ENCODE peak calls at places on chromosomes 5 and 9, in seven cellular contexts. M is AG09319, N is RWPE2, V is left lung, O is AG10803, R is endothelial cell, E is DND-41. B is an unnamed sample.
A peak's percentile ranks its signal among the peaks of the same experiment; 100 is the strongest.

GRCh38 chr5:173778152-173778782 is 109.9 kb upstream of the CPEB4 start:
- DNase-seq in M (no peak), N (no peak), V (peak; percentile 49), O (no peak), R (no peak), E (no peak), B (no peak)

GRCh38 chr5:95081500-95082355 is 203.2 kb downstream of the MCTP1 start:
- DNase-seq in M (peak; percentile 3), N (no peak), V (peak; percentile 81), O (peak; percentile 62), R (no peak), E (peak; percentile 78), B (no peak)

GRCh38 chr5:13553896-13554295 is 390.6 kb downstream of the DNAH5 start:
- DNase-seq in M (no peak), N (no peak), V (no peak), O (no peak), R (peak; percentile 62), E (peak; percentile 24), B (peak; percentile 38)

GRCh38 chr9:94888775-94889174 is 162.3 kb downstream of the AOPEP start:
- DNase-seq in M (no peak), N (no peak), V (no peak), O (no peak), R (no peak), E (no peak), B (no peak)

GRCh38 chr5:148425808-148426207 is 42.0 kb downstream of the FBXO38 start:
- DNase-seq in M (no peak), N (no peak), V (no peak), O (no peak), R (no peak), E (no peak), B (no peak)

GRCh38 chr5:9715891-9716335 is 85.8 kb upstream of the TAS2R1 start:
- DNase-seq in M (no peak), N (no peak), V (no peak), O (peak; percentile 69), R (no peak), E (no peak), B (no peak)

GRCh38 chr5:35212006-35212982 is 18.0 kb downstream of the PRLR start:
- DNase-seq in M (no peak), N (no peak), V (no peak), O (no peak), R (no peak), E (no peak), B (no peak)

GRCh38 chr5:123455095-123455494 is 31.9 kb upstream of the CEP120 start:
- DNase-seq in M (no peak), N (no peak), V (no peak), O (no peak), R (no peak), E (no peak), B (no peak)

GRCh38 chr9:114186091-114186792 is 30.9 kb downstream of the COL27A1 start:
- DNase-seq in M (no peak), N (no peak), V (no peak), O (no peak), R (no peak), E (no peak), B (no peak)

GRCh38 chr5:7391215-7391614 is 4.7 kb upstream of the ADCY2 start:
- DNase-seq in M (no peak), N (no peak), V (no peak), O (no peak), R (no peak), E (no peak), B (no peak)

GRCh38 chr5:759111-759741 is 25.3 kb downstream of the ZDHHC11B start:
- DNase-seq in M (no peak), N (peak; percentile 68), V (peak; percentile 87), O (peak; percentile 15), R (no peak), E (peak; percentile 20), B (no peak)

GRCh38 chr5:115419794-115420585 is 123.5 kb upstream of the CCDC112 start:
- DNase-seq in M (peak; percentile 73), N (peak; percentile 73), V (peak; percentile 40), O (peak; percentile 93), R (no peak), E (no peak), B (no peak)

GRCh38 chr5:21159526-21160059 is 1171.6 kb upstream of the CDH18 start:
- DNase-seq in M (no peak), N (no peak), V (no peak), O (no peak), R (no peak), E (no peak), B (no peak)

GRCh38 chr9:132733133-132733815 is 63.0 kb downstream of the GTF3C4 start:
- DNase-seq in M (no peak), N (no peak), V (no peak), O (peak; percentile 26), R (no peak), E (no peak), B (no peak)

GRCh38 chr5:92613546-92613945 is 967.5 kb downstream of the NR2F1-AS1 start:
- DNase-seq in M (no peak), N (no peak), V (no peak), O (no peak), R (no peak), E (no peak), B (no peak)

GRCh38 chr9:94802795-94803194 is 76.3 kb downstream of the AOPEP start:
- DNase-seq in M (no peak), N (no peak), V (no peak), O (peak; percentile 72), R (no peak), E (no peak), B (no peak)

GRCh38 chr5:44807269-44807668 is 1.5 kb upstream of the MRPS30 start:
- DNase-seq in M (no peak), N (no peak), V (no peak), O (no peak), R (no peak), E (no peak), B (no peak)

GRCh38 chr5:44809215-44809955 is 638 bp downstream of the MRPS30 start:
- DNase-seq in M (peak; percentile 5), N (peak; percentile 51), V (peak; percentile 60), O (peak; percentile 51), R (peak; percentile 33), E (peak; percentile 56), B (peak; percentile 6)

GRCh38 chr5:44809956-44810276 is 1.2 kb downstream of the MRPS30 start:
- DNase-seq in M (no peak), N (no peak), V (no peak), O (no peak), R (no peak), E (no peak), B (no peak)

DNA sequence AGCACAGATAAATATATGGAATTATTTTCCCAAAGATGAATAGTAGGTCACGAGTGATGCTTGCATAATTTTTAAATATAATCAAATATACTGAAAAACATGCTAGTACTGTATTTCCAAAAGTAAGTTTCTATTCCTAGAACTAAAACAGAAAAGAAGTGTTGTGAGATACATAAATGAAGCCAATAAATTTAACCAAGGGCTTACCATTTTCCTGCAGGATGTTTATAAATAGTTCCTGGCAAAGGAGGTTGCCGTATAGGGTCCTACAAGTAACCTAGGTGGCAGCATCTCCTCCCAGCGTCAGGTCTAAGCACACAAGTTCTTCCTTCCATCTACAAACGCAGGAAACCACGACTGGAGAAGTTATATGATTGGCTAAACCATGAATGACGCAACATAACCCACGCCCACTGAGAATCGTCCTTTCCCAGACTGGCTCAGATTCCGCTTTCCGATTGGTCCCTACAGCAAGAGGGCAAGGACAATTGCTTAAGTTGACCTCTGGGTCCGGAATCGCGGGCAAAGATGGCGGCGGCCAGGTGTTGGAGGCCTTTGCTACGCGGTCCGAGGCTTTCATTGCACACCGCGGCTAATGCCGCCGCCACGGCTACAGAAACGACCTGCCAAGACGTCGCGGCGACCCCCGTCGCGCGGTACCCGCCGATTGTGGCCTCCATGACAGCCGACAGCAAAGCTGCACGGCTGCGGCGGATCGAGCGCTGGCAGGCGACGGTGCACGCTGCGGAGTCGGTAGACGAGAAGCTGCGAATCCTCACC is at the start of gene MRPS30:
- DNase-seq in M (peak; percentile 94), N (peak; percentile 97), V (peak; percentile 93), O (peak; percentile 97), R (peak; percentile 82), E (peak; percentile 95), B (peak; percentile 78)
- TF ChIP-seq CTCF in M (peak; percentile 47), N (peak; percentile 90), V (peak; percentile 28), O (peak; percentile 59), R (no peak), E (peak; percentile 77), B (peak; percentile 57)

DNA sequence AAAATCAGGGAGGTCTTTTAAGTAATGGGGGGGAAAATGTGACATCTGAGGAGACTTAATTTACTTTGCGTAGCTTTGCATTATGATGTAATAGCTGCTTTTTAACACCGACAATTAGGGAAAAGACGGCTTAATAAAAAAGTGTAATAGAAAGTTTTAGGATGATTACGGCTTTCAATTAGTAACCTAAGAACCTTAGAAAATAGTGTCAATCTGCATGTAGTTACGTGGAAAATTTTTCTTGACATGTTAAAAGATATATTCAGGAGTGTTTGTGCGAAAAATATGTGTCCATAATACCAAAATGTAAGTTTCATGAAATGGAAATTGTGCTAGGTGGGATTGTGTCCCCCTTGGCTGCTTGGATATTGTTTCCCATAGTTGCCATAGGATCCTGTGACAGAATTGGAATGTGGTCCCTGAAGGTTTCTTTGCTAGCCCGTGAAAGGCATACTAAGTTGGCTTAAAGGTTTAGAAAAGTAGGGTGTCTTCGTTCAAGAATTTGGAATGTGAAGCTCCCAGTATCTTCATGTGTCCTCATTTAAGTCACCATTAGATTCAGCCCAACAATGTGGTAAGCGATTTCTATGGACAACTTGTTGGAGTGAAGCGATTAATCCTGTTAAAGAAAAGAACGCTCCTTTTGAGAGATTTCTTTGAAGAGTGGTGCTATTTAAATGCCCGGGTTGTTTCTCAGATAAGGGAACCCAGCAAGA is 1.9 kb downstream of the RGMB start:
- DNase-seq in M (no peak), N (no peak), V (no peak), O (no peak), R (no peak), E (no peak), B (no peak)
- TF ChIP-seq CTCF in M (no peak), N (no peak), V (no peak), O (no peak), R (no peak), E (no peak), B (no peak)

GRCh38 chr5:145681686-145682085 is 153.5 kb downstream of the PRELID2 start:
- DNase-seq in M (peak; percentile 12), N (no peak), V (no peak), O (peak; percentile 70), R (peak; percentile 61), E (peak; percentile 46), B (peak; percentile 41)
- TF ChIP-seq CTCF in M (peak; percentile 73), N (peak; percentile 93), V (peak; percentile 65), O (peak; percentile 92), R (peak; percentile 72), E (peak; percentile 73), B (peak; percentile 81)

GRCh38 chr5:179263391-179264052 is 81.7 kb downstream of the ADAMTS2 start:
- DNase-seq in M (no peak), N (peak; percentile 62), V (peak; percentile 26), O (no peak), R (no peak), E (no peak), B (no peak)

GRCh38 chr5:179260324-179261070 is 84.8 kb downstream of the ADAMTS2 start:
- DNase-seq in M (no peak), N (peak; percentile 55), V (no peak), O (no peak), R (no peak), E (no peak), B (no peak)

GRCh38 chr5:179262126-179262920 is 82.9 kb downstream of the ADAMTS2 start:
- DNase-seq in M (no peak), N (peak; percentile 64), V (peak; percentile 26), O (no peak), R (no peak), E (no peak), B (no peak)

GRCh38 chr5:179259731-179260323 is 85.4 kb downstream of the ADAMTS2 start:
- DNase-seq in M (no peak), N (peak; percentile 40), V (no peak), O (no peak), R (no peak), E (no peak), B (no peak)

GRCh38 chr5:179261301-179262125 is 83.7 kb downstream of the ADAMTS2 start:
- DNase-seq in M (no peak), N (peak; percentile 62), V (no peak), O (peak; percentile 48), R (peak; percentile 65), E (no peak), B (peak; percentile 37)
- TF ChIP-seq CTCF in M (peak; percentile 17), N (peak; percentile 12), V (no peak), O (peak; percentile 47), R (no peak), E (no peak), B (peak; percentile 52)